ENCODE peak calls at places on chromosomes 13 and 19, in seven cellular contexts. K is HEK293T, Z is GM12878, E is H1, C is HCT116, A is K562, O is HepG2. T is an unnamed sample.
A peak's percentile ranks its signal among the peaks of the same experiment; 100 is the strongest.

GRCh38 chr13:97028441-97029299 is 34.4 kb upstream of the OXGR1 start:
- DNase-seq in E (no peak), C (peak; percentile 42), O (peak; percentile 9), A (peak; percentile 41), K (peak; percentile 61), Z (no peak), T (peak; percentile 58)

GRCh38 chr19:29311391-29311790 is 98.4 kb upstream of the UQCRFS1 start:
- DNase-seq in E (no peak), C (no peak), Z (no peak), K (no peak), O (no peak), A (no peak), T (peak; percentile 30)

GRCh38 chr19:4066176-4066606 is 508 bp downstream of the ZBTB7A start:
- DNase-seq in E (no peak), K (no peak), A (no peak), O (no peak), C (no peak), Z (no peak), T (no peak)

GRCh38 chr13:40813662-40814454 is 24.4 kb downstream of the SLC25A15 start:
- DNase-seq in O (peak; percentile 30), K (peak; percentile 46), C (no peak), E (no peak), A (peak; percentile 26), Z (no peak), T (no peak)

GRCh38 chr19:6503407-6504201 is 1.5 kb upstream of the TUBB4A start:
- DNase-seq in E (no peak), Z (no peak), A (peak; percentile 51), C (no peak), K (no peak), O (no peak), T (no peak)

GRCh38 chr13:110047511-110047910 is 259.4 kb downstream of the COL4A1 start:
- DNase-seq in Z (no peak), K (no peak), O (no peak), C (no peak), A (no peak), E (no peak), T (no peak)

GRCh38 chr13:61466280-61466679 is 50.6 kb upstream of the PCDH20 start:
- DNase-seq in C (no peak), O (peak; percentile 3), Z (no peak), A (no peak), E (peak; percentile 1), K (no peak), T (peak; percentile 25)

GRCh38 chr19:20247016-20247683 is 80.1 kb downstream of the ZNF486 start:
- DNase-seq in K (no peak), O (no peak), A (no peak), C (no peak), E (no peak), Z (no peak), T (peak; percentile 69)

GRCh38 chr13:113297370-113297871 is 382 bp downstream of the LAMP1 start:
- DNase-seq in O (no peak), K (peak; percentile 9), A (peak; percentile 25), E (no peak), Z (no peak), C (no peak), T (no peak)

GRCh38 chr13:49320975-49321374 is 73.2 kb downstream of the CDADC1 start:
- DNase-seq in Z (no peak), A (no peak), O (no peak), E (no peak), C (no peak), K (no peak), T (no peak)

GRCh38 chr13:107367258-107367657 is 799.3 kb upstream of the ARGLU1 start:
- DNase-seq in A (no peak), C (no peak), Z (no peak), K (no peak), O (no peak), E (no peak), T (no peak)

GRCh38 chr13:68636784-68637183 is 1406.6 kb upstream of the PCDH9 start:
- DNase-seq in A (no peak), E (no peak), O (no peak), K (no peak), C (no peak), Z (no peak), T (no peak)

GRCh38 chr13:25190256-25190655 is 18.2 kb upstream of the AMER2 start:
- DNase-seq in Z (no peak), C (no peak), K (no peak), E (no peak), O (no peak), A (no peak), T (no peak)

GRCh38 chr19:676343-677105 is at the start of gene FSTL3:
- DNase-seq in O (no peak), K (no peak), E (no peak), Z (no peak), A (no peak), C (no peak), T (no peak)

GRCh38 chr19:676007-676342 is 217 bp upstream of the FSTL3 start:
- DNase-seq in A (no peak), C (no peak), O (no peak), Z (no peak), E (no peak), K (no peak), T (no peak)

GRCh38 chr19:678791-679388 is 2.7 kb downstream of the FSTL3 start:
- DNase-seq in O (no peak), Z (no peak), E (no peak), K (no peak), A (no peak), C (no peak), T (no peak)

GRCh38 chr19:677601-678380 is 1.6 kb downstream of the FSTL3 start:
- DNase-seq in A (no peak), K (no peak), C (no peak), E (no peak), O (no peak), Z (no peak), T (no peak)

GRCh38 chr19:677201-677600 is 1.0 kb downstream of the FSTL3 start:
- DNase-seq in A (no peak), C (no peak), K (no peak), Z (no peak), E (no peak), O (peak; percentile 38), T (no peak)
- TF ChIP-seq SP1 in A (no peak), C (no peak), K (no peak), Z (no peak), E (no peak), O (no peak), T (no peak)

DNA sequence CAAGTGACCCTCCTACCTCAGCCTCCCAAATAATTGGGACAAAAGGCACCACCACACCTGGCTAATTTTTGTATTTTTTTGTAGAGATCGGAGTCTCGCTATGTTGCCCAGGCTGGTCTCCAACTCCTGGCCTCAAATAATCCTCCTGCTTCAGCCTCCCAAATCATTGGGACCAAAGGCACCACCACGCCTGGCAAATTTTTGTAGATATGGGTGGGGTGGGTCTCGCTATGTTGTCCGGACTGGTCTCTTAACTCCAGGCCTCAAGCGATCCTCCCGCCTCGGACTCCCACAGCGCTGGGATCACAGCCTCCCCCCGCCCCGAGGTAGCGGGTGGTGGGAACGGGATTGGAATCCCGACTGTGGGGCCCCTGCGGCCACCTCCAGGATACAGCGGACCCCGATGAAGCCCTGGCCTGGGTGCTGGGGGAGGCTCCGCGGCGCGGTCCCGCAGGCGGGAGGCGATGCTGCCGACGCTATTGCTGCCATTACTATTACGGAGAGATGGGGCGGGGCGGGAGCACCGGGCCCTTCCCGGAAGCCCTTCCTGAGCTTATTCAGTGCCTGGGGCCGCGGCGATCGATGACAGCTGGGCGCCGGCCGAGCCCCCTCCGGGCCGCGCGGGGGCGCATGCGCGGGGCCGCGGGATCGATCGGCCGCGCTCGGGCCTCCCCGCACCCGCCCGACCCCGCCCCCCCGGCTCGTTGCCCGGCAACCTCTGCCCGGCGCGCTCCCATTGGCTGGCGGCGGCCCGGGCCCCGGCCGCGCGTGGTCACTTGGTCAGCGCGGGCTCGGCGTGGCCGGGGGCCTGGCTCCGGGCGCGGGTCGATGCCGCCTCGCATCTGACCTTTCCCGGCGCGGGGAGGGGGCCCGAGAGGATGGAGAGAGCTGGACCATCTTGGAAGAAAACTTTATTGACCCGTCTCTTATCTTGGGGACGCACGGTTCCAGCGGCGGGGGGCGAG is 27.9 kb upstream of the ONECUT3 start:
- DNase-seq in K (peak; percentile 99), E (no peak), A (peak; percentile 100), C (no peak), O (peak; percentile 25), Z (no peak), T (peak; percentile 78)
- TF ChIP-seq SP1 in K (no peak), E (no peak), A (no peak), C (no peak), O (no peak), Z (no peak), T (peak; percentile 60)

GRCh38 chr13:26664942-26665341 is 95.6 kb downstream of the GPR12 start:
- DNase-seq in E (no peak), O (no peak), K (no peak), A (no peak), Z (no peak), C (no peak), T (no peak)

GRCh38 chr13:26660185-26660584 is 100.4 kb downstream of the GPR12 start:
- DNase-seq in C (no peak), O (no peak), K (no peak), A (no peak), E (no peak), Z (no peak), T (no peak)

GRCh38 chr13:26664286-26664685 is 96.3 kb downstream of the GPR12 start:
- DNase-seq in Z (no peak), E (no peak), A (no peak), K (no peak), O (no peak), C (no peak), T (no peak)

GRCh38 chr13:26660761-26661160 is 99.8 kb downstream of the GPR12 start:
- DNase-seq in Z (no peak), K (no peak), A (no peak), E (no peak), O (no peak), C (no peak), T (no peak)

GRCh38 chr13:26663801-26664200 is 96.8 kb downstream of the GPR12 start:
- DNase-seq in O (no peak), K (no peak), Z (no peak), A (no peak), C (no peak), E (no peak), T (no peak)
- TF ChIP-seq SP1 in O (no peak), K (no peak), Z (no peak), A (no peak), C (no peak), E (no peak), T (no peak)

GRCh38 chr19:47013041-47013517 is 6.6 kb upstream of the NPAS1 start:
- DNase-seq in Z (no peak), E (peak; percentile 49), O (peak; percentile 56), A (peak; percentile 81), K (peak; percentile 89), C (peak; percentile 40), T (peak; percentile 91)
- TF ChIP-seq SP1 in Z (no peak), E (peak; percentile 36), O (no peak), A (no peak), K (no peak), C (no peak), T (no peak)

GRCh38 chr19:18298601-18299000 is 17.2 kb upstream of the JUND start:
- DNase-seq in K (no peak), O (no peak), A (no peak), E (no peak), C (no peak), Z (no peak), T (no peak)
- TF ChIP-seq SP1 in K (no peak), O (no peak), A (no peak), E (no peak), C (no peak), Z (no peak), T (no peak)

T was measured in WTC11.